ENCODE peak calls at places on chromosomes 12 and 14, in six cellular contexts. One of them, this sample, is unnamed.

GRCh38 chr12:82883396-82884360 is 197.0 kb downstream of the TMTC2 start:
- DNase-seq in CD4-positive, alpha-beta T cell: no peak
- DNase-seq in astrocyte of the spinal cord: no peak
- DNase-seq in astrocyte of the cerebellum: no peak
- DNase-seq in AG04449: no peak
- DNase-seq in upper lobe of right lung: no peak
- DNase-seq in this sample: no peak

GRCh38 chr12:46024099-46024498 is 33.7 kb upstream of the SCAF11 start:
- DNase-seq in CD4-positive, alpha-beta T cell: no peak
- DNase-seq in astrocyte of the spinal cord: no peak
- DNase-seq in astrocyte of the cerebellum: no peak
- DNase-seq in AG04449: no peak
- DNase-seq in upper lobe of right lung: no peak
- DNase-seq in this sample: no peak

GRCh38 chr14:61661471-61661988 is 33.8 kb upstream of the HIF1A start:
- DNase-seq in CD4-positive, alpha-beta T cell: no peak
- DNase-seq in astrocyte of the spinal cord: peak; percentile 79
- DNase-seq in astrocyte of the cerebellum: peak; percentile 80
- DNase-seq in AG04449: no peak
- DNase-seq in upper lobe of right lung: no peak
- DNase-seq in this sample: no peak

GRCh38 chr12:72346331-72346944 is 74.3 kb downstream of the TRHDE start:
- DNase-seq in CD4-positive, alpha-beta T cell: no peak
- DNase-seq in astrocyte of the spinal cord: peak; percentile 84
- DNase-seq in astrocyte of the cerebellum: peak; percentile 78
- DNase-seq in AG04449: peak; percentile 36
- DNase-seq in upper lobe of right lung: no peak
- DNase-seq in this sample: peak; percentile 84

GRCh38 chr12:95805864-95806669 is 15.5 kb upstream of the NTN4 start:
- DNase-seq in CD4-positive, alpha-beta T cell: no peak
- DNase-seq in astrocyte of the spinal cord: peak; percentile 97
- DNase-seq in astrocyte of the cerebellum: peak; percentile 49
- DNase-seq in AG04449: peak; percentile 99
- DNase-seq in upper lobe of right lung: no peak
- DNase-seq in this sample: no peak

GRCh38 chr12:80846930-80847329 is 90.8 kb downstream of the LIN7A start:
- DNase-seq in CD4-positive, alpha-beta T cell: no peak
- DNase-seq in astrocyte of the spinal cord: no peak
- DNase-seq in astrocyte of the cerebellum: no peak
- DNase-seq in AG04449: no peak
- DNase-seq in upper lobe of right lung: no peak
- DNase-seq in this sample: no peak

GRCh38 chr12:11652351-11653040 is 3.0 kb downstream of the ETV6 start:
- DNase-seq in CD4-positive, alpha-beta T cell: no peak
- DNase-seq in astrocyte of the spinal cord: peak; percentile 74
- DNase-seq in astrocyte of the cerebellum: no peak
- DNase-seq in AG04449: no peak
- DNase-seq in upper lobe of right lung: no peak
- DNase-seq in this sample: no peak

GRCh38 chr12:92759634-92760268 is 57.0 kb downstream of the PLEKHG7 start:
- DNase-seq in CD4-positive, alpha-beta T cell: no peak
- DNase-seq in astrocyte of the spinal cord: peak; percentile 94
- DNase-seq in astrocyte of the cerebellum: peak; percentile 65
- DNase-seq in AG04449: peak; percentile 85
- DNase-seq in upper lobe of right lung: no peak
- DNase-seq in this sample: no peak

GRCh38 chr14:70148911-70149675 is 39.7 kb downstream of the SLC8A3 start:
- DNase-seq in CD4-positive, alpha-beta T cell: no peak
- DNase-seq in astrocyte of the spinal cord: no peak
- DNase-seq in astrocyte of the cerebellum: no peak
- DNase-seq in AG04449: no peak
- DNase-seq in upper lobe of right lung: no peak
- DNase-seq in this sample: no peak

GRCh38 chr14:59428581-59429012 is 36.6 kb downstream of the GPR135 start:
- DNase-seq in CD4-positive, alpha-beta T cell: no peak
- DNase-seq in astrocyte of the spinal cord: peak; percentile 81
- DNase-seq in astrocyte of the cerebellum: peak; percentile 23
- DNase-seq in AG04449: no peak
- DNase-seq in upper lobe of right lung: no peak
- DNase-seq in this sample: no peak

GRCh38 chr14:68814376-68815287 is 21.8 kb upstream of the ZFP36L1 start:
- DNase-seq in CD4-positive, alpha-beta T cell: peak; percentile 64
- DNase-seq in astrocyte of the spinal cord: peak; percentile 72
- DNase-seq in astrocyte of the cerebellum: no peak
- DNase-seq in AG04449: no peak
- DNase-seq in upper lobe of right lung: no peak
- DNase-seq in this sample: peak; percentile 48

GRCh38 chr12:44930972-44931600 is 55.0 kb upstream of the NELL2 start:
- DNase-seq in CD4-positive, alpha-beta T cell: no peak
- DNase-seq in astrocyte of the spinal cord: peak; percentile 64
- DNase-seq in astrocyte of the cerebellum: peak; percentile 45
- DNase-seq in AG04449: peak; percentile 26
- DNase-seq in upper lobe of right lung: no peak
- DNase-seq in this sample: no peak

GRCh38 chr12:113361574-113362370 is 3.4 kb downstream of the PLBD2 start:
- DNase-seq in CD4-positive, alpha-beta T cell: no peak
- DNase-seq in astrocyte of the spinal cord: no peak
- DNase-seq in astrocyte of the cerebellum: no peak
- DNase-seq in AG04449: no peak
- DNase-seq in upper lobe of right lung: no peak
- DNase-seq in this sample: no peak

GRCh38 chr12:25041006-25041741 is 92.3 kb upstream of the BCAT1 start:
- DNase-seq in CD4-positive, alpha-beta T cell: no peak
- DNase-seq in astrocyte of the spinal cord: peak; percentile 22
- DNase-seq in astrocyte of the cerebellum: no peak
- DNase-seq in AG04449: no peak
- DNase-seq in upper lobe of right lung: no peak
- DNase-seq in this sample: no peak

GRCh38 chr12:53706080-53706479 is 21.2 kb downstream of the CALCOCO1 start:
- DNase-seq in CD4-positive, alpha-beta T cell: no peak
- DNase-seq in astrocyte of the spinal cord: no peak
- DNase-seq in astrocyte of the cerebellum: no peak
- DNase-seq in AG04449: no peak
- DNase-seq in upper lobe of right lung: no peak
- DNase-seq in this sample: no peak

GRCh38 chr14:90107789-90108188 is 46.0 kb downstream of the KCNK13 start:
- DNase-seq in CD4-positive, alpha-beta T cell: no peak
- DNase-seq in astrocyte of the spinal cord: no peak
- DNase-seq in astrocyte of the cerebellum: no peak
- DNase-seq in AG04449: no peak
- DNase-seq in upper lobe of right lung: no peak
- DNase-seq in this sample: no peak

GRCh38 chr14:69354383-69355154 is 43.5 kb downstream of the ERH start:
- DNase-seq in CD4-positive, alpha-beta T cell: peak; percentile 54
- DNase-seq in astrocyte of the spinal cord: no peak
- DNase-seq in astrocyte of the cerebellum: no peak
- DNase-seq in AG04449: no peak
- DNase-seq in upper lobe of right lung: no peak
- DNase-seq in this sample: no peak

GRCh38 chr14:55562135-55562534 is 17.9 kb upstream of the KTN1 start:
- DNase-seq in CD4-positive, alpha-beta T cell: no peak
- DNase-seq in astrocyte of the spinal cord: no peak
- DNase-seq in astrocyte of the cerebellum: no peak
- DNase-seq in AG04449: no peak
- DNase-seq in upper lobe of right lung: no peak
- DNase-seq in this sample: no peak

GRCh38 chr14:105389976-105390848 is 8.1 kb upstream of the TEX22 start:
- DNase-seq in CD4-positive, alpha-beta T cell: no peak
- DNase-seq in astrocyte of the spinal cord: no peak
- DNase-seq in astrocyte of the cerebellum: no peak
- DNase-seq in AG04449: no peak
- DNase-seq in upper lobe of right lung: no peak
- DNase-seq in this sample: no peak

GRCh38 chr12:111093428-111094142 is 173.2 kb upstream of the MYL2 start:
- DNase-seq in CD4-positive, alpha-beta T cell: peak; percentile 15
- DNase-seq in astrocyte of the spinal cord: no peak
- DNase-seq in astrocyte of the cerebellum: no peak
- DNase-seq in AG04449: no peak
- DNase-seq in upper lobe of right lung: no peak
- DNase-seq in this sample: no peak

GRCh38 chr12:90280564-90281058 is 572.0 kb upstream of the ATP2B1 start:
- DNase-seq in CD4-positive, alpha-beta T cell: no peak
- DNase-seq in astrocyte of the spinal cord: peak; percentile 29
- DNase-seq in astrocyte of the cerebellum: peak; percentile 70
- DNase-seq in AG04449: no peak
- DNase-seq in upper lobe of right lung: no peak
- DNase-seq in this sample: no peak

GRCh38 chr14:105774001-105774400 is 247.6 kb downstream of the TMEM121 start:
- DNase-seq in CD4-positive, alpha-beta T cell: no peak
- DNase-seq in astrocyte of the spinal cord: no peak
- DNase-seq in astrocyte of the cerebellum: no peak
- DNase-seq in AG04449: no peak
- DNase-seq in upper lobe of right lung: peak; percentile 54
- DNase-seq in this sample: no peak

GRCh38 chr14:83923836-83924235 is 1606.1 kb upstream of the FLRT2 start:
- DNase-seq in CD4-positive, alpha-beta T cell: no peak
- DNase-seq in astrocyte of the spinal cord: no peak
- DNase-seq in astrocyte of the cerebellum: no peak
- DNase-seq in AG04449: no peak
- DNase-seq in upper lobe of right lung: no peak
- DNase-seq in this sample: no peak

GRCh38 chr12:127613056-127613455 is 653.9 kb upstream of the TMEM132C start:
- DNase-seq in CD4-positive, alpha-beta T cell: no peak
- DNase-seq in astrocyte of the spinal cord: no peak
- DNase-seq in astrocyte of the cerebellum: no peak
- DNase-seq in AG04449: no peak
- DNase-seq in upper lobe of right lung: no peak
- DNase-seq in this sample: no peak

GRCh38 chr12:114920828-114921579 is 237.0 kb upstream of the TBX3 start:
- DNase-seq in CD4-positive, alpha-beta T cell: no peak
- DNase-seq in astrocyte of the spinal cord: peak; percentile 62
- DNase-seq in astrocyte of the cerebellum: no peak
- DNase-seq in AG04449: no peak
- DNase-seq in upper lobe of right lung: no peak
- DNase-seq in this sample: no peak

GRCh38 chr12:32217354-32218310 is 111.0 kb downstream of the BICD1 start:
- DNase-seq in CD4-positive, alpha-beta T cell: no peak
- DNase-seq in astrocyte of the spinal cord: peak; percentile 59
- DNase-seq in astrocyte of the cerebellum: peak; percentile 58
- DNase-seq in AG04449: peak; percentile 57
- DNase-seq in upper lobe of right lung: peak; percentile 68
- DNase-seq in this sample: no peak

GRCh38 chr12:5051913-5052312 is 8.2 kb downstream of the KCNA5 start:
- DNase-seq in CD4-positive, alpha-beta T cell: no peak
- DNase-seq in astrocyte of the spinal cord: no peak
- DNase-seq in astrocyte of the cerebellum: no peak
- DNase-seq in AG04449: no peak
- DNase-seq in upper lobe of right lung: no peak
- DNase-seq in this sample: no peak

GRCh38 chr14:102776761-102777710 is at the start of gene TRAF3:
- DNase-seq in CD4-positive, alpha-beta T cell: peak; percentile 87
- DNase-seq in astrocyte of the spinal cord: peak; percentile 58
- DNase-seq in astrocyte of the cerebellum: peak; percentile 16
- DNase-seq in AG04449: no peak
- DNase-seq in upper lobe of right lung: peak; percentile 88
- DNase-seq in this sample: peak; percentile 30

DNA sequence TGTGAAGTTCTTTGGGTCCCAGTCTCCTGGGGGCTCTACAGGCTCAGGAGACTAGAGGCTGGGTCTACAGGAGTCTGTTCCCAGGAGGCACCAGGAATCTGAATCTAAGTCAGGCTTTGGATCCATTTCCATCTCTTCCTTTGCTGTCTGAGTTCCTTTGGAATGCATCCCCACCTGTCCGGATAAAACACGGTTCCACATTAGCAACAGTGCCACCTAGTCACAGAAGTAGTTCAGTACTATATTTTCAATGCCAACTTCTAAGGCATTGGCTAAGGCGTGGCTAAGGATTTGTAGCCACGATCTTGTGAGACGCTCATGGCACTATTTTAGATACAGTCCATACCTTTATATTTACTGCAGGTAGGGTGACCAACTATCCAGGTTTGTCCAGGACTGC is 15.1 kb downstream of the ZC2HC1C start:
- DNase-seq in CD4-positive, alpha-beta T cell: no peak
- DNase-seq in astrocyte of the spinal cord: no peak
- DNase-seq in astrocyte of the cerebellum: no peak
- DNase-seq in AG04449: no peak
- DNase-seq in upper lobe of right lung: no peak
- DNase-seq in this sample: no peak
- TF ChIP-seq CTCF in CD4-positive, alpha-beta T cell: no peak
- TF ChIP-seq CTCF in astrocyte of the spinal cord: peak; percentile 14
- TF ChIP-seq CTCF in astrocyte of the cerebellum: peak; percentile 11
- TF ChIP-seq CTCF in AG04449: no peak
- TF ChIP-seq CTCF in upper lobe of right lung: no peak
- TF ChIP-seq CTCF in this sample: no peak

DNA sequence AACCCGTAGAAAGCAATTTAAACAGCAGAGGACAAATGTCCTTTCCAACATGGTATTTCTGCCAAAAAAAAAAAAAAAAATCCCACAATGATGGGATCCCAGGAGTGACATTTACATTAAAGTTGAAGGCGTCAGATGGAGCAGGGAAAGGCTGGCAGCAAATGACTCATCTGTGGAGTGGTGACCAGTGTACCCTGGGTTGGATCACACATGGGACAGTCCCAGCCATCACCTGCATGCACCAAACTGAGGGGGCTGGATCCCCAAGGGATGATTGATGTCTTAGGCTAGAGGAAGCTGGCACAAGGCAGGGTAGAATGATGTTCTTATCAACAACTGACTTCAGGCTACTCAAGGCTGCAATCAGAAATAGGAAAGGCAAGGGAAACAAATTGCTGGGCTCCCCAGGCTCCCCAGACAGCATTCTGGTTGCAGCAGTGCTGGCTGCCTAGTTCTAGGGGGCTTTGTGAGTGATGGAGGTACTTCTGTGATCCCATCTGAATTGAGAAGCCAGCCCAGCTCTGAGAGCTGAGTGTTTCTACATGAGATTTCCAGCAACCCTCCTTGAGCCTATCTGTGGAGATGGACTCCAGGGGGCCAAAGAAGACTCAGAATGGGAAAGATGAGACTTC is 117.9 kb downstream of the DPF3 start:
- DNase-seq in CD4-positive, alpha-beta T cell: no peak
- DNase-seq in astrocyte of the spinal cord: no peak
- DNase-seq in astrocyte of the cerebellum: no peak
- DNase-seq in AG04449: no peak
- DNase-seq in upper lobe of right lung: no peak
- DNase-seq in this sample: no peak
- TF ChIP-seq CTCF in CD4-positive, alpha-beta T cell: no peak
- TF ChIP-seq CTCF in astrocyte of the spinal cord: no peak
- TF ChIP-seq CTCF in astrocyte of the cerebellum: no peak
- TF ChIP-seq CTCF in AG04449: no peak
- TF ChIP-seq CTCF in upper lobe of right lung: no peak
- TF ChIP-seq CTCF in this sample: no peak

DNA sequence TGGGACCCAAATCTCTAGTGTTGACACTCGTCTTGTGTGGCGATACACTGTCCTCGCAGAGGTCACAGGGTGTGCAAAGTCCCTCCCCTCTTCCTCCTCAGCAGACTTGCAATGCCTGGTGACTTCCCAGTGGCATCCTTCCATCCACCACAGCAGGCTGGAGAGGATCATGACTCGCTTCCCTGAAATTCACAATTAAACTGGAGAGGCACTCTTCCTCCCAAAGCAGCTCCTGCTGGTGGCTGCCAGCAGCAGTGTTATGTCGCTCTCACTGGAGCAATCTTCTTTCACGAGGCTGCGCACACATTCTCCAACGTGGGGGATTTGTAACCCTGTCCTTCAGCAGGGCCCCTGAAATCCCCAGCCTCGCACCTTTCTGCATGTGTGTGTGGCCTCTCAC is 145.2 kb upstream of the TMCC3 start:
- DNase-seq in CD4-positive, alpha-beta T cell: no peak
- DNase-seq in astrocyte of the spinal cord: peak; percentile 82
- DNase-seq in astrocyte of the cerebellum: peak; percentile 29
- DNase-seq in AG04449: peak; percentile 17
- DNase-seq in upper lobe of right lung: no peak
- DNase-seq in this sample: no peak
- TF ChIP-seq CTCF in CD4-positive, alpha-beta T cell: no peak
- TF ChIP-seq CTCF in astrocyte of the spinal cord: peak; percentile 30
- TF ChIP-seq CTCF in astrocyte of the cerebellum: peak; percentile 15
- TF ChIP-seq CTCF in AG04449: peak; percentile 20
- TF ChIP-seq CTCF in upper lobe of right lung: no peak
- TF ChIP-seq CTCF in this sample: no peak

GRCh38 chr14:82045339-82045738 is 511.7 kb upstream of the SEL1L start:
- DNase-seq in CD4-positive, alpha-beta T cell: no peak
- DNase-seq in astrocyte of the spinal cord: no peak
- DNase-seq in astrocyte of the cerebellum: no peak
- DNase-seq in AG04449: no peak
- DNase-seq in upper lobe of right lung: no peak
- DNase-seq in this sample: no peak
- TF ChIP-seq CTCF in CD4-positive, alpha-beta T cell: no peak
- TF ChIP-seq CTCF in astrocyte of the spinal cord: no peak
- TF ChIP-seq CTCF in astrocyte of the cerebellum: no peak
- TF ChIP-seq CTCF in AG04449: no peak
- TF ChIP-seq CTCF in upper lobe of right lung: no peak
- TF ChIP-seq CTCF in this sample: no peak

This sample was measured in neural crest cell.